ENCODE peak calls at places on chromosome 4, in nine cellular contexts. E, O, J, N, A, K, W, Q and D are unnamed samples.

GRCh38 chr4:45172636-45173035 is 446.3 kb upstream of the GNPDA2 start:
- DNase-seq in E (no peak), O (no peak), J (no peak), N (no peak), A (no peak), K (no peak), W (no peak), Q (no peak), D (no peak)

GRCh38 chr4:113645771-113646455 is 115.6 kb downstream of the CAMK2D start:
- DNase-seq in E (no peak), O (peak), J (peak), N (peak), A (no peak), K (no peak), W (peak), Q (peak), D (no peak)

GRCh38 chr4:145852256-145852839 is 86.3 kb downstream of the ZNF827 start:
- DNase-seq in E (no peak), O (no peak), J (no peak), N (no peak), A (peak), K (no peak), W (no peak), Q (peak), D (no peak)

GRCh38 chr4:25914670-25915358 is 794 bp downstream of the SMIM20 start:
- DNase-seq in E (no peak), O (no peak), J (no peak), N (no peak), A (peak), K (no peak), W (no peak), Q (no peak), D (no peak)

GRCh38 chr4:112038861-112039260 is 106.4 kb upstream of the FAM241A start:
- DNase-seq in E (no peak), O (peak), J (peak), N (no peak), A (no peak), K (no peak), W (no peak), Q (no peak), D (no peak)

GRCh38 chr4:142463195-142463594 is 382.9 kb downstream of the INPP4B start:
- DNase-seq in E (no peak), O (no peak), J (peak), N (no peak), A (no peak), K (no peak), W (no peak), Q (no peak), D (no peak)

GRCh38 chr4:159024266-159024665 is 78.6 kb upstream of the RAPGEF2 start:
- DNase-seq in E (no peak), O (no peak), J (no peak), N (no peak), A (no peak), K (no peak), W (no peak), Q (no peak), D (no peak)

GRCh38 chr4:157425897-157426296 is 205.4 kb downstream of the GRIA2 start:
- DNase-seq in E (no peak), O (no peak), J (no peak), N (no peak), A (no peak), K (no peak), W (no peak), Q (no peak), D (no peak)

GRCh38 chr4:15428611-15429010 is 778 bp downstream of the C1QTNF7 start:
- DNase-seq in E (peak), O (no peak), J (no peak), N (no peak), A (no peak), K (no peak), W (no peak), Q (no peak), D (no peak)

GRCh38 chr4:15423285-15423711 is 4.5 kb upstream of the C1QTNF7 start:
- DNase-seq in E (no peak), O (no peak), J (no peak), N (no peak), A (no peak), K (no peak), W (no peak), Q (no peak), D (no peak)

GRCh38 chr4:15427715-15428114 is at the start of gene C1QTNF7:
- DNase-seq in E (no peak), O (no peak), J (no peak), N (no peak), A (no peak), K (no peak), W (no peak), Q (peak), D (no peak)

GRCh38 chr4:15427126-15427525 is 707 bp upstream of the C1QTNF7 start:
- DNase-seq in E (no peak), O (no peak), J (no peak), N (no peak), A (no peak), K (no peak), W (no peak), Q (no peak), D (no peak)

GRCh38 chr4:15425520-15425919 is 2.3 kb upstream of the C1QTNF7 start:
- DNase-seq in E (no peak), O (no peak), J (no peak), N (no peak), A (no peak), K (no peak), W (no peak), Q (no peak), D (no peak)
- TF ChIP-seq CTCF in E (no peak), O (no peak), J (no peak), N (no peak), A (no peak), K (no peak), W (no peak), Q (no peak), D (no peak)

DNA sequence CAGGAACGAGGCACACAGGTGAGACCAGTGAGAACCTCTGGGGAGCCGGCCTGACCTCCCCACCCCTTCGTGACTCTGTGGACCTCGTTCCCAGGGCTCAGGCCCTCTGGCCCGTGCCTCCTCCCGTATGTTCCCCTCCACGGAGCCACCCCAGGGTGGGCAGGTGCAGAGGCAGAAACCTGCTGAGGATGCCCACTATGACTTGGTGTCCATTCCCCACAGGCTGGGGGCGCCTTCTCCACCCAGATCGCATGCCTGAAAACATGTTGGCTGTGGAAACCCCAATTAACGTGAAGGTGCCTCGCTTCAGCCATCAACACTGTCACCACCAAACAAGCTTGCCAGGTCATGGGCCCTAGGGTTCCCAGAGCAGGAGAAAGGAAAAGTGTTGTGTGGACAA is 27.0 kb downstream of the BLOC1S4 start:
- DNase-seq in E (no peak), O (no peak), J (no peak), N (no peak), A (peak), K (no peak), W (no peak), Q (no peak), D (no peak)
- TF ChIP-seq CTCF in E (no peak), O (no peak), J (no peak), N (no peak), A (no peak), K (no peak), W (no peak), Q (no peak), D (no peak)

DNA sequence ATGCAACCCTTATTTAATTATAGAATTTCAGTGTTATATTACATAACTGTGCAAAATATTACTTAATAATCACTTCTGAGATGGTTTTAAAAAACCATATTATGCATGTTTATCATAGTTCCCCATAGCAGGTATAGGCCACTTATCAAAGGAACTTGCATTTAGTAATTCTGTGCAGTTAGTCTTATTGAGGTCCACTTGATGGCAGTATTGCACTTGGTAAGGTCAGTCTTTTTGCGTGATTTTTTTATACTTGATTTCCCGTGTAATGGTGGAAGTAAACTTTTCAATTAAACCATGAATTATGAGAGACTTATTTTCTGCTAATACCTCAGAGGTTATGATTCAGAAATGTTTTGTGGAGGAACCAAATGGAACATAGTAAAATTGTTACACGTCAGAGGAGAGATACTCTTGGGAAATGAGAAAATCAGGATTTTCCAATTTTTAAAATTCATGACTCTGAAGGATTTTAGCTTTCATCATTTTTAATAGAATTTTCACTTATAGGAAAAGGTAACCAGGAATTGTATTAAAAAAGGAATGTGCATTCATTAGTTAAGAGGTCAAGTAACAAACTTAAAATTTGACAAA is 230.0 kb downstream of the CCSER1 start:
- DNase-seq in E (no peak), O (peak), J (peak), N (peak), A (peak), K (no peak), W (no peak), Q (peak), D (peak)
- TF ChIP-seq CTCF in E (peak), O (peak), J (peak), N (peak), A (peak), K (peak), W (peak), Q (peak), D (peak)

GRCh38 chr4:100746141-100746540 is 228.3 kb upstream of the EMCN start:
- DNase-seq in E (no peak), O (no peak), J (no peak), N (no peak), A (no peak), K (no peak), W (no peak), Q (no peak), D (no peak)

GRCh38 chr4:100736651-100737450 is 219.0 kb upstream of the EMCN start:
- DNase-seq in E (peak), O (peak), J (peak), N (no peak), A (no peak), K (no peak), W (no peak), Q (peak), D (no peak)

GRCh38 chr4:100738388-100739165 is 220.8 kb upstream of the EMCN start:
- DNase-seq in E (peak), O (peak), J (peak), N (peak), A (no peak), K (no peak), W (peak), Q (peak), D (peak)

GRCh38 chr4:100742045-100742444 is 224.2 kb upstream of the EMCN start:
- DNase-seq in E (no peak), O (peak), J (peak), N (no peak), A (peak), K (no peak), W (peak), Q (peak), D (no peak)
- TF ChIP-seq CTCF in E (no peak), O (peak), J (peak), N (peak), A (peak), K (peak), W (no peak), Q (peak), D (peak)

GRCh38 chr4:35459045-35459444 is 785.3 kb downstream of the ARAP2 start:
- DNase-seq in E (no peak), O (no peak), J (no peak), N (no peak), A (no peak), K (no peak), W (no peak), Q (no peak), D (no peak)

GRCh38 chr4:35465096-35465495 is 779.2 kb downstream of the ARAP2 start:
- DNase-seq in E (no peak), O (no peak), J (no peak), N (no peak), A (no peak), K (no peak), W (no peak), Q (no peak), D (no peak)

GRCh38 chr4:35463251-35463952 is 780.9 kb downstream of the ARAP2 start:
- DNase-seq in E (no peak), O (no peak), J (no peak), N (no peak), A (no peak), K (no peak), W (no peak), Q (no peak), D (no peak)

GRCh38 chr4:35461931-35462659 is 782.2 kb downstream of the ARAP2 start:
- DNase-seq in E (no peak), O (no peak), J (no peak), N (no peak), A (no peak), K (no peak), W (no peak), Q (no peak), D (no peak)
- TF ChIP-seq CTCF in E (no peak), O (no peak), J (no peak), N (no peak), A (no peak), K (no peak), W (no peak), Q (no peak), D (no peak)

GRCh38 chr4:40840255-40840984 is 90.7 kb downstream of the NSUN7 start:
- DNase-seq in E (no peak), O (no peak), J (no peak), N (no peak), A (no peak), K (peak), W (no peak), Q (peak), D (no peak)

GRCh38 chr4:40842318-40842717 is 92.6 kb downstream of the NSUN7 start:
- DNase-seq in E (no peak), O (no peak), J (no peak), N (no peak), A (no peak), K (no peak), W (no peak), Q (no peak), D (no peak)

GRCh38 chr4:40837094-40837870 is 87.5 kb downstream of the NSUN7 start:
- DNase-seq in E (no peak), O (no peak), J (no peak), N (no peak), A (no peak), K (no peak), W (no peak), Q (no peak), D (no peak)

GRCh38 chr4:40840985-40841571 is 91.3 kb downstream of the NSUN7 start:
- DNase-seq in E (peak), O (peak), J (peak), N (peak), A (peak), K (peak), W (peak), Q (peak), D (peak)

DNA sequence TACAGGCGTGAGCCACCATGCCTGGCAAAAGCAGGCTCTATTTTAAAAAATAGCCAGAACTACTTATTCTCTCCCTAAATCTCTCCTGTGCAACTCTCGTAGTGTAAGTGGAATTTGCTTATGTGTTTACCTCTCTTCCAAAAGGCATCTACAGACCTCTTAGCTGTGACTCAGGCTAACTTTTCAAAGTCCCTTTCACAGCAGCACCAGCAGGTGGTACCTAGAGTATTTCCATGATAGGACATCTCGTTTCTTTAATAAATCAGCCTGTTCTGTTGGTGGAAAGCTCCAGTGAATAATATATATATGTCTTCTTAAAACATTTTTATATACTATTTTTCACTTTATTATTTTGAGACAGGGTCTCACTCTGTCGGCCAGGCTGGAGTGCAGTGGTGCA is 89.0 kb downstream of the NSUN7 start:
- DNase-seq in E (no peak), O (no peak), J (no peak), N (no peak), A (no peak), K (no peak), W (no peak), Q (no peak), D (no peak)
- TF ChIP-seq CTCF in E (no peak), O (peak), J (peak), N (peak), A (peak), K (no peak), W (no peak), Q (no peak), D (no peak)

GRCh38 chr4:39812500-39812899 is 114.6 kb downstream of the UBE2K start:
- DNase-seq in E (no peak), O (no peak), J (no peak), N (no peak), A (no peak), K (no peak), W (no peak), Q (no peak), D (no peak)

GRCh38 chr4:39808231-39808749 is 110.4 kb downstream of the UBE2K start:
- DNase-seq in E (no peak), O (no peak), J (no peak), N (no peak), A (no peak), K (no peak), W (no peak), Q (peak), D (no peak)
- TF ChIP-seq CTCF in E (no peak), O (no peak), J (no peak), N (no peak), A (no peak), K (no peak), W (no peak), Q (no peak), D (no peak)

GRCh38 chr4:8021796-8022195 is 82.1 kb upstream of the AFAP1 start:
- DNase-seq in E (no peak), O (no peak), J (no peak), N (no peak), A (peak), K (no peak), W (no peak), Q (no peak), D (no peak)
- TF ChIP-seq CTCF in E (no peak), O (peak), J (no peak), N (no peak), A (peak), K (no peak), W (no peak), Q (no peak), D (peak)

DNA sequence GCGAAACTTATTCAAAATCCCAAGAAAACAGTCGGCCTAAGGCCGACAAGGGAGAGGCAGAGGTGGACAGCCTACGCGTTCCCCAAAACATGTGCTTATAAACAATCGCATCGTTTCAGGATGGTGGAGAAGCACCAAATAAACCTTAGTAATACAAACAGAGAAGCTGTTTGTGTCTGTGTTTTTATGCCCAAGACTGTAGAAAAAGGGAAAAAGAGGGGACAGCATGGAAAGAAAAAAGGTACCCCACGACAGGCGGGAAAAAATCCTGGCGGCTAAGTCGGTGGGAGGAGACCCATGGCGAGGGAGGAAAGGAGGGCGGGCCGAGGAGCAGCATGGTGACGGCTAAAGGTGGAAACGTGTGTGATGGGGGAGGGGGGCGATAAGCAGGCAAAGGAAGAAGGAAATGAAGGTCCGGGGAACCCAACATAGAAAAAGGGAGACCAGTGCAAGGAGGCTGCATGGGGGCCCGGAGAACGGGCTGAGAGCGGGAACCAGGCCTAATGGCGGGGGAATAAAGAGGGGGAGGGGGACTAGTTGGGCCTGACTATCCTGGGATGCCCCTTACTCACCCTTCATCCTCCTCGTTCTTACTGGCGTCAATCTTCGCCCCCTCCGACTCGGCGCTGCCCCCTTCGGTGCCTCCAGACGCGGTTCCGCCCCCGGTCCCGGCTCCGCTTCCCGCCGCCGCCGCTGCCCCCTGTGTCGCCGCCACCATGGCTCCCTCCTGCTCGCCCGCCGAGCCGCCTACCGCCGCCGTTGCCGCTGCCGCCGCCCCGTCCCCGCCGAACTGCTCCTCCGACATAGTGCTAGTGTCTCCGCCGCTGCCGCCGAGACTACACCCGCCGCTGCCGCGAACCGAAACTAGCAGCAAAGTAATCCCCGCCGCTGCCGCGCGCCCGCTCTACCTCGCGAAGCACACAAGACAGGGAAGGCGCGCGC is 646 bp downstream of the HNRNPD start:
- DNase-seq in E (peak), O (peak), J (peak), N (no peak), A (peak), K (peak), W (peak), Q (peak), D (no peak)
- TF ChIP-seq CTCF in E (no peak), O (no peak), J (no peak), N (no peak), A (no peak), K (no peak), W (no peak), Q (no peak), D (no peak)

GRCh38 chr4:169268951-169269781 is 1.6 kb downstream of the SH3RF1 start:
- DNase-seq in E (no peak), O (peak), J (peak), N (peak), A (no peak), K (no peak), W (peak), Q (peak), D (peak)

GRCh38 chr4:169267070-169267469 is 3.7 kb downstream of the SH3RF1 start:
- DNase-seq in E (no peak), O (no peak), J (no peak), N (no peak), A (no peak), K (no peak), W (no peak), Q (no peak), D (no peak)

GRCh38 chr4:169266081-169266480 is 4.7 kb downstream of the SH3RF1 start:
- DNase-seq in E (no peak), O (no peak), J (no peak), N (no peak), A (no peak), K (no peak), W (no peak), Q (peak), D (no peak)

GRCh38 chr4:169263791-169264392 is 6.9 kb downstream of the SH3RF1 start:
- DNase-seq in E (no peak), O (no peak), J (no peak), N (no peak), A (no peak), K (no peak), W (no peak), Q (no peak), D (no peak)

GRCh38 chr4:169266661-169267060 is 4.1 kb downstream of the SH3RF1 start:
- DNase-seq in E (no peak), O (no peak), J (no peak), N (no peak), A (no peak), K (no peak), W (no peak), Q (no peak), D (no peak)
- TF ChIP-seq CTCF in E (no peak), O (no peak), J (no peak), N (no peak), A (no peak), K (no peak), W (no peak), Q (no peak), D (no peak)